ENCODE peak calls at places on chromosomes 7 and 10, in six cellular contexts. One of them, this sample, is unnamed. For H3K4me1 and H3K36me3, the result is how much of the 10 kb centered on the place peaks cover.

GRCh38 chr10:112899396-112900065 is 50.5 kb upstream of the TCF7L2 start:
- DNase-seq in mucosa of descending colon: peak
- DNase-seq in Panc1: no peak
- DNase-seq in CD8-positive, alpha-beta T cell: no peak
- DNase-seq in uterus: no peak
- DNase-seq in CD8-positive, alpha-beta memory T cell: no peak
- DNase-seq in this sample: no peak

GRCh38 chr10:113980408-113981087 is 63.1 kb upstream of the ADRB1 start:
- DNase-seq in mucosa of descending colon: no peak
- DNase-seq in Panc1: no peak
- DNase-seq in CD8-positive, alpha-beta T cell: no peak
- DNase-seq in uterus: no peak
- DNase-seq in CD8-positive, alpha-beta memory T cell: no peak
- DNase-seq in this sample: no peak

GRCh38 chr10:49349390-49349789 is 46.5 kb downstream of the DRGX start:
- DNase-seq in mucosa of descending colon: no peak
- DNase-seq in Panc1: no peak
- DNase-seq in CD8-positive, alpha-beta T cell: peak
- DNase-seq in uterus: no peak
- DNase-seq in CD8-positive, alpha-beta memory T cell: no peak
- DNase-seq in this sample: no peak

GRCh38 chr10:43854042-43854441 is 205.4 kb upstream of the ZNF32 start:
- DNase-seq in mucosa of descending colon: no peak
- DNase-seq in Panc1: no peak
- DNase-seq in CD8-positive, alpha-beta T cell: no peak
- DNase-seq in uterus: no peak
- DNase-seq in CD8-positive, alpha-beta memory T cell: no peak
- DNase-seq in this sample: peak

GRCh38 chr10:96835826-96836365 is 3.8 kb downstream of the LCOR start:
- DNase-seq in mucosa of descending colon: no peak
- DNase-seq in Panc1: no peak
- DNase-seq in CD8-positive, alpha-beta T cell: no peak
- DNase-seq in uterus: no peak
- DNase-seq in CD8-positive, alpha-beta memory T cell: no peak
- DNase-seq in this sample: no peak

GRCh38 chr10:98572594-98572993 is 125.9 kb upstream of the HPS1 start:
- DNase-seq in mucosa of descending colon: no peak
- DNase-seq in Panc1: no peak
- DNase-seq in CD8-positive, alpha-beta T cell: no peak
- DNase-seq in uterus: no peak
- DNase-seq in CD8-positive, alpha-beta memory T cell: no peak
- DNase-seq in this sample: no peak

GRCh38 chr7:104328308-104328969 is at the start of gene LHFPL3:
- DNase-seq in mucosa of descending colon: no peak
- DNase-seq in Panc1: no peak
- DNase-seq in CD8-positive, alpha-beta T cell: no peak
- DNase-seq in uterus: no peak
- DNase-seq in CD8-positive, alpha-beta memory T cell: no peak
- DNase-seq in this sample: peak

GRCh38 chr10:90424730-90425129 is 433.1 kb downstream of the HTR7 start:
- DNase-seq in mucosa of descending colon: no peak
- DNase-seq in Panc1: no peak
- DNase-seq in CD8-positive, alpha-beta T cell: no peak
- DNase-seq in uterus: no peak
- DNase-seq in CD8-positive, alpha-beta memory T cell: no peak
- DNase-seq in this sample: no peak

GRCh38 chr7:7820939-7821338 is 102.5 kb upstream of the RPA3 start:
- DNase-seq in mucosa of descending colon: no peak
- DNase-seq in Panc1: no peak
- DNase-seq in CD8-positive, alpha-beta T cell: no peak
- DNase-seq in uterus: no peak
- DNase-seq in CD8-positive, alpha-beta memory T cell: no peak
- DNase-seq in this sample: no peak

GRCh38 chr10:79305515-79305914 is 41.8 kb upstream of the PPIF start:
- DNase-seq in mucosa of descending colon: no peak
- DNase-seq in Panc1: no peak
- DNase-seq in CD8-positive, alpha-beta T cell: no peak
- DNase-seq in uterus: no peak
- DNase-seq in CD8-positive, alpha-beta memory T cell: no peak
- DNase-seq in this sample: no peak

GRCh38 chr10:78602201-78602917 is 466.4 kb upstream of the ZMIZ1 start:
- DNase-seq in mucosa of descending colon: no peak
- DNase-seq in Panc1: no peak
- DNase-seq in CD8-positive, alpha-beta T cell: peak
- DNase-seq in uterus: peak
- DNase-seq in CD8-positive, alpha-beta memory T cell: no peak
- DNase-seq in this sample: no peak

GRCh38 chr7:137462847-137463246 is 119.3 kb upstream of the PTN start:
- DNase-seq in mucosa of descending colon: no peak
- DNase-seq in Panc1: no peak
- DNase-seq in CD8-positive, alpha-beta T cell: no peak
- DNase-seq in uterus: no peak
- DNase-seq in CD8-positive, alpha-beta memory T cell: no peak
- DNase-seq in this sample: no peak

GRCh38 chr7:55250313-55250712 is 114.8 kb upstream of the LANCL2 start:
- DNase-seq in mucosa of descending colon: peak
- DNase-seq in Panc1: no peak
- DNase-seq in CD8-positive, alpha-beta T cell: no peak
- DNase-seq in uterus: no peak
- DNase-seq in CD8-positive, alpha-beta memory T cell: no peak
- DNase-seq in this sample: peak

GRCh38 chr10:80444646-80445319 is 9.3 kb upstream of the TSPAN14 start:
- DNase-seq in mucosa of descending colon: peak
- DNase-seq in Panc1: peak
- DNase-seq in CD8-positive, alpha-beta T cell: no peak
- DNase-seq in uterus: peak
- DNase-seq in CD8-positive, alpha-beta memory T cell: peak
- DNase-seq in this sample: peak

GRCh38 chr10:77355844-77356243 is 281.8 kb downstream of the KCNMA1 start:
- DNase-seq in mucosa of descending colon: no peak
- DNase-seq in Panc1: peak
- DNase-seq in CD8-positive, alpha-beta T cell: no peak
- DNase-seq in uterus: no peak
- DNase-seq in CD8-positive, alpha-beta memory T cell: no peak
- DNase-seq in this sample: no peak

GRCh38 chr10:30040597-30040996 is 18.8 kb downstream of the JCAD start:
- DNase-seq in mucosa of descending colon: no peak
- DNase-seq in Panc1: no peak
- DNase-seq in CD8-positive, alpha-beta T cell: peak
- DNase-seq in uterus: no peak
- DNase-seq in CD8-positive, alpha-beta memory T cell: no peak
- DNase-seq in this sample: no peak

GRCh38 chr10:30037620-30038336 is 21.6 kb downstream of the JCAD start:
- DNase-seq in mucosa of descending colon: no peak
- DNase-seq in Panc1: no peak
- DNase-seq in CD8-positive, alpha-beta T cell: peak
- DNase-seq in uterus: no peak
- DNase-seq in CD8-positive, alpha-beta memory T cell: no peak
- DNase-seq in this sample: no peak

GRCh38 chr10:30039988-30040387 is 19.4 kb downstream of the JCAD start:
- DNase-seq in mucosa of descending colon: no peak
- DNase-seq in Panc1: no peak
- DNase-seq in CD8-positive, alpha-beta T cell: peak
- DNase-seq in uterus: no peak
- DNase-seq in CD8-positive, alpha-beta memory T cell: no peak
- DNase-seq in this sample: no peak

GRCh38 chr10:30039567-30039966 is 19.8 kb downstream of the JCAD start:
- DNase-seq in mucosa of descending colon: no peak
- DNase-seq in Panc1: no peak
- DNase-seq in CD8-positive, alpha-beta T cell: peak
- DNase-seq in uterus: no peak
- DNase-seq in CD8-positive, alpha-beta memory T cell: no peak
- DNase-seq in this sample: peak

GRCh38 chr10:30038961-30039536 is 20.3 kb downstream of the JCAD start:
- DNase-seq in mucosa of descending colon: no peak
- DNase-seq in Panc1: no peak
- DNase-seq in CD8-positive, alpha-beta T cell: peak
- DNase-seq in uterus: no peak
- DNase-seq in CD8-positive, alpha-beta memory T cell: no peak
- DNase-seq in this sample: no peak
- H3K4me1 ChIP-seq in mucosa of descending colon: under half
- H3K4me1 ChIP-seq in Panc1: under half
- H3K4me1 ChIP-seq in CD8-positive, alpha-beta T cell: under half
- H3K4me1 ChIP-seq in uterus: under half
- H3K4me1 ChIP-seq in CD8-positive, alpha-beta memory T cell: under half
- H3K4me1 ChIP-seq in this sample: under half

DNA sequence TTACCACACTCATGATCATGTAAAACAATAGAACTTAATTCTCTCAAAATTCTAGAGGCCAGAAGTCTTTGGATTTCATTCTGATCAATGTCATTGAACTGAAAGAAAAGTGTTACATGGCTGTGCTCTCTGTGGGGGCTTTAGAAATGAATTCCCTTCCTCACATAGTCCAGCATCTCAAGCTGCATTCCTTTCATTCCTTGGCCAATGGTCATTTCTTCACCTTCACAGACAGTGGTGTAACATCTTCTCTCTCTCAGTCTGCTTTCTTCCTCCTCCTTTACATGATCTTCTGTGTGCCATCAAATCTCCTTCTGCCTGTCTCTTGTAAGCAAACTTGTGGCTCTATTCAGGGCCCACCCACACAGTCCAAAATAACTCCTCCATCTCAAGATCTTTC is 735.3 kb downstream of the SUGCT start:
- DNase-seq in mucosa of descending colon: no peak
- DNase-seq in Panc1: no peak
- DNase-seq in CD8-positive, alpha-beta T cell: no peak
- DNase-seq in uterus: no peak
- DNase-seq in CD8-positive, alpha-beta memory T cell: no peak
- DNase-seq in this sample: no peak
- H3K36me3 ChIP-seq in mucosa of descending colon: under half
- H3K36me3 ChIP-seq in Panc1: under half
- H3K36me3 ChIP-seq in CD8-positive, alpha-beta T cell: under half
- H3K36me3 ChIP-seq in uterus: under half
- H3K36me3 ChIP-seq in CD8-positive, alpha-beta memory T cell: under half
- H3K36me3 ChIP-seq in this sample: under half

GRCh38 chr10:72337039-72337629 is 17.6 kb downstream of the DNAJB12 start:
- DNase-seq in mucosa of descending colon: peak
- DNase-seq in Panc1: no peak
- DNase-seq in CD8-positive, alpha-beta T cell: peak
- DNase-seq in uterus: peak
- DNase-seq in CD8-positive, alpha-beta memory T cell: peak
- DNase-seq in this sample: peak
- H3K4me1 ChIP-seq in mucosa of descending colon: under half
- H3K4me1 ChIP-seq in Panc1: under half
- H3K4me1 ChIP-seq in CD8-positive, alpha-beta T cell: half or more
- H3K4me1 ChIP-seq in uterus: under half
- H3K4me1 ChIP-seq in CD8-positive, alpha-beta memory T cell: half or more
- H3K4me1 ChIP-seq in this sample: under half

GRCh38 chr7:99030951-99031350 is 113.0 kb downstream of the SMURF1 start:
- DNase-seq in mucosa of descending colon: no peak
- DNase-seq in Panc1: no peak
- DNase-seq in CD8-positive, alpha-beta T cell: no peak
- DNase-seq in uterus: no peak
- DNase-seq in CD8-positive, alpha-beta memory T cell: no peak
- DNase-seq in this sample: no peak

GRCh38 chr7:99027841-99028240 is 116.1 kb downstream of the SMURF1 start:
- DNase-seq in mucosa of descending colon: no peak
- DNase-seq in Panc1: no peak
- DNase-seq in CD8-positive, alpha-beta T cell: no peak
- DNase-seq in uterus: no peak
- DNase-seq in CD8-positive, alpha-beta memory T cell: peak
- DNase-seq in this sample: no peak

GRCh38 chr7:99030145-99030856 is 113.6 kb downstream of the SMURF1 start:
- DNase-seq in mucosa of descending colon: no peak
- DNase-seq in Panc1: no peak
- DNase-seq in CD8-positive, alpha-beta T cell: no peak
- DNase-seq in uterus: no peak
- DNase-seq in CD8-positive, alpha-beta memory T cell: no peak
- DNase-seq in this sample: no peak

GRCh38 chr7:99028261-99028971 is 115.5 kb downstream of the SMURF1 start:
- DNase-seq in mucosa of descending colon: no peak
- DNase-seq in Panc1: no peak
- DNase-seq in CD8-positive, alpha-beta T cell: no peak
- DNase-seq in uterus: no peak
- DNase-seq in CD8-positive, alpha-beta memory T cell: peak
- DNase-seq in this sample: no peak

GRCh38 chr7:99029481-99030144 is 114.3 kb downstream of the SMURF1 start:
- DNase-seq in mucosa of descending colon: no peak
- DNase-seq in Panc1: no peak
- DNase-seq in CD8-positive, alpha-beta T cell: no peak
- DNase-seq in uterus: no peak
- DNase-seq in CD8-positive, alpha-beta memory T cell: no peak
- DNase-seq in this sample: no peak
- H3K36me3 ChIP-seq in mucosa of descending colon: under half
- H3K36me3 ChIP-seq in Panc1: under half
- H3K36me3 ChIP-seq in CD8-positive, alpha-beta T cell: under half
- H3K36me3 ChIP-seq in uterus: under half
- H3K36me3 ChIP-seq in CD8-positive, alpha-beta memory T cell: under half
- H3K36me3 ChIP-seq in this sample: half or more

GRCh38 chr10:107022600-107023354 is 141.7 kb downstream of the SORCS1 start:
- DNase-seq in mucosa of descending colon: no peak
- DNase-seq in Panc1: no peak
- DNase-seq in CD8-positive, alpha-beta T cell: no peak
- DNase-seq in uterus: no peak
- DNase-seq in CD8-positive, alpha-beta memory T cell: no peak
- DNase-seq in this sample: no peak

GRCh38 chr10:107028249-107028648 is 136.3 kb downstream of the SORCS1 start:
- DNase-seq in mucosa of descending colon: no peak
- DNase-seq in Panc1: no peak
- DNase-seq in CD8-positive, alpha-beta T cell: no peak
- DNase-seq in uterus: no peak
- DNase-seq in CD8-positive, alpha-beta memory T cell: no peak
- DNase-seq in this sample: no peak

DNA sequence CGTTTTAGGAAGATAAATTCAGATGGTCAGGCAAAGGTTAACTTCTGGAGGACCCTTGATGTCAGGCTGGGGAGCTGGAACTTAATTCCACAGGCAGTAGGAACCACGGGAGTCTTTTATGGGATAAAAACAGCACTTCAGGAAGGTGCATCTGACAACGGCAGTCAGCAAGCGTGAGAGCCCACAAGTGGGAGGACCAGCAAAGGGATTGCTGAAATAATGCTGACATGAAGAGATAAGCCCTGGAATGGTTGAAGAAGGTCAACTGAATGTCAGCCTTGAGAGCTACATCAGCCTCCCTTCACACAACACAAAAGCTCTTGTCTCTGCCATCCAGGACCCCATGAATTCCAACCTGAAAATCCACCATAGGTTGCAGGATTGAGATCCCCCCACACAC is 138.8 kb downstream of the SORCS1 start:
- DNase-seq in mucosa of descending colon: no peak
- DNase-seq in Panc1: no peak
- DNase-seq in CD8-positive, alpha-beta T cell: no peak
- DNase-seq in uterus: no peak
- DNase-seq in CD8-positive, alpha-beta memory T cell: no peak
- DNase-seq in this sample: no peak
- H3K4me1 ChIP-seq in mucosa of descending colon: under half
- H3K4me1 ChIP-seq in Panc1: under half
- H3K4me1 ChIP-seq in CD8-positive, alpha-beta T cell: under half
- H3K4me1 ChIP-seq in uterus: under half
- H3K4me1 ChIP-seq in CD8-positive, alpha-beta memory T cell: under half
- H3K4me1 ChIP-seq in this sample: under half

DNA sequence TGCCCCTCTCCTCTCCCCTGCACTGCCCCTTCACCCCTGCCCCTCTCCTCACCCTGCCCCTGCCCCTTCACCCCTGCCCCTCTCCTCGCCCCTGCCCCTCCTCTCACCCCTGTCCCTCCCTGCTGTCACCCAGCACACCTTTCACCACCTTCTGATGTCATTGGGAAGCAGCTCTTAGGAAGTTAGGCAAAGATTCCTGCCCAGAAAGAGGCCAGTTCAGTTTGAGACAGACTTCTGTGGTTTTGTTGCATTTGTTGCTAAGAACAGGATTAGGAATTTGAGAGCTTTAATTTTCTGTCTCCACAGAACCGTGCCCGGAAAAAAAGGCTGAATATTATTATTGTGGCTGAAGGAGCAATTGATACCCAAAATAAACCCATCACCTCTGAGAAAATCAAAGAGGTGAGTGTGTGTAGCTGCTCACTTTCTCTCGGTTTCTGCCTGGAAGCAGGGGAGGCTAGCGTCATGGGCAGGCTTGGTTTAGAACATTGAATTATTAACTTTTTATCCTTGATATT is 39.6 kb downstream of the PFKP start:
- DNase-seq in mucosa of descending colon: no peak
- DNase-seq in Panc1: no peak
- DNase-seq in CD8-positive, alpha-beta T cell: no peak
- DNase-seq in uterus: no peak
- DNase-seq in CD8-positive, alpha-beta memory T cell: no peak
- DNase-seq in this sample: no peak
- H3K36me3 ChIP-seq in mucosa of descending colon: under half
- H3K36me3 ChIP-seq in Panc1: under half
- H3K36me3 ChIP-seq in CD8-positive, alpha-beta T cell: under half
- H3K36me3 ChIP-seq in uterus: under half
- H3K36me3 ChIP-seq in CD8-positive, alpha-beta memory T cell: under half
- H3K36me3 ChIP-seq in this sample: under half